ENCODE peak calls at places on chromosomes 16 and 17, in five cellular contexts. A is OCI-LY7; P is activated CD4-positive, alpha-beta T cell treated with anti-CD3 and anti-CD28 coated beads for 24 hours; D is mesendoderm; U is non-pigmented ciliary epithelial cell. I is an unnamed sample.

GRCh38 chr16:53542283-53542682 is 39.3 kb upstream of the AKTIP start:
- DNase-seq in P (no peak), U (no peak), A (no peak), D (peak), I (peak)

GRCh38 chr17:55726440-55726839 is 3.8 kb upstream of the TMEM100 start:
- DNase-seq in D (no peak), P (no peak), A (no peak), U (no peak), I (no peak)

GRCh38 chr17:31417051-31417792 is 25.7 kb downstream of the RAB11FIP4 start:
- DNase-seq in U (no peak), D (no peak), A (no peak), P (no peak), I (no peak)

GRCh38 chr17:34389343-34389742 is 26.3 kb upstream of the CCL1 start:
- DNase-seq in A (peak), P (no peak), U (no peak), D (no peak), I (peak)

GRCh38 chr17:37368577-37368976 is 7.2 kb upstream of the C17orf78 start:
- DNase-seq in A (no peak), P (no peak), D (no peak), U (no peak), I (no peak)

GRCh38 chr17:29583324-29584248 is 5.9 kb downstream of the GIT1 start:
- DNase-seq in P (no peak), A (no peak), D (no peak), U (no peak), I (peak)

GRCh38 chr17:20243524-20243923 is 223.8 kb downstream of the LGALS9B start:
- DNase-seq in D (no peak), U (no peak), P (no peak), A (no peak), I (no peak)

GRCh38 chr17:72972263-72972951 is 120.1 kb downstream of the SLC39A11 start:
- DNase-seq in U (no peak), D (no peak), A (no peak), P (no peak), I (peak)

GRCh38 chr17:81511550-81511799 is 1.1 kb downstream of the ACTG1 start:
- DNase-seq in P (no peak), A (no peak), D (no peak), U (no peak), I (peak)

GRCh38 chr16:25256821-25257503 is 683 bp downstream of the ZKSCAN2 start:
- DNase-seq in P (no peak), A (peak), U (no peak), D (no peak), I (peak)

GRCh38 chr17:36592316-36592710 is 634 bp downstream of the DHRS11 start:
- DNase-seq in A (no peak), D (peak), U (no peak), P (no peak), I (peak)

GRCh38 chr16:28974007-28974436 is 556 bp upstream of the SPNS1 start:
- DNase-seq in P (no peak), D (peak), U (peak), A (peak), I (peak)

GRCh38 chr17:48610282-48611211 is at the start of gene HOXB7:
- DNase-seq in D (no peak), P (no peak), A (peak), U (no peak), I (peak)

GRCh38 chr16:66741131-66741900 is 10.1 kb downstream of the DYNC1LI2 start:
- DNase-seq in P (no peak), U (peak), A (no peak), D (peak), I (no peak)

GRCh38 chr17:40322417-40323315 is 13.7 kb downstream of the RARA start:
- DNase-seq in A (peak), P (peak), D (peak), U (no peak), I (peak)

GRCh38 chr17:10046786-10047609 is 141.9 kb upstream of the RCVRN start:
- DNase-seq in P (no peak), U (no peak), A (no peak), D (no peak), I (peak)

GRCh38 chr16:57591086-57591869 is 37.2 kb upstream of the ADGRG1 start:
- DNase-seq in U (peak), P (no peak), A (peak), D (peak), I (peak)

GRCh38 chr16:76484020-76484419 is 206.8 kb downstream of the CNTNAP4 start:
- DNase-seq in U (no peak), P (no peak), A (no peak), D (no peak), I (no peak)